ENCODE peak calls at places on chromosome 7, in six cellular contexts. One of them, this sample, is unnamed.

GRCh38 chr7:81629702-81630101 is 140.1 kb downstream of the HGF start:
- DNase-seq in NCI-H1417: no peak
- DNase-seq in activated effector memory CD4-positive, alpha-beta T cell treated with anti-CD3 and anti-CD28 coated beads, Interleukin-2, amount 50 U/mL, for 16 hours: no peak
- DNase-seq in GM12891: no peak
- DNase-seq in RCC 7860: no peak
- DNase-seq in hypothalamus: no peak
- DNase-seq in this sample: no peak

GRCh38 chr7:2037805-2038635 is 194.7 kb downstream of the MAD1L1 start:
- DNase-seq in NCI-H1417: no peak
- DNase-seq in activated effector memory CD4-positive, alpha-beta T cell treated with anti-CD3 and anti-CD28 coated beads, Interleukin-2, amount 50 U/mL, for 16 hours: peak; percentile 58
- DNase-seq in GM12891: no peak
- DNase-seq in RCC 7860: no peak
- DNase-seq in hypothalamus: no peak
- DNase-seq in this sample: no peak

GRCh38 chr7:30463400-30464145 is 15.0 kb downstream of the NOD1 start:
- DNase-seq in NCI-H1417: no peak
- DNase-seq in activated effector memory CD4-positive, alpha-beta T cell treated with anti-CD3 and anti-CD28 coated beads, Interleukin-2, amount 50 U/mL, for 16 hours: peak; percentile 10
- DNase-seq in GM12891: no peak
- DNase-seq in RCC 7860: no peak
- DNase-seq in hypothalamus: no peak
- DNase-seq in this sample: no peak

GRCh38 chr7:30559566-30559965 is 35.1 kb upstream of the GARS1 start:
- DNase-seq in NCI-H1417: no peak
- DNase-seq in activated effector memory CD4-positive, alpha-beta T cell treated with anti-CD3 and anti-CD28 coated beads, Interleukin-2, amount 50 U/mL, for 16 hours: no peak
- DNase-seq in GM12891: no peak
- DNase-seq in RCC 7860: no peak
- DNase-seq in hypothalamus: no peak
- DNase-seq in this sample: no peak

GRCh38 chr7:55977831-55978230 is 13.4 kb downstream of the NIPSNAP2 start:
- DNase-seq in NCI-H1417: no peak
- DNase-seq in activated effector memory CD4-positive, alpha-beta T cell treated with anti-CD3 and anti-CD28 coated beads, Interleukin-2, amount 50 U/mL, for 16 hours: no peak
- DNase-seq in GM12891: no peak
- DNase-seq in RCC 7860: no peak
- DNase-seq in hypothalamus: no peak
- DNase-seq in this sample: peak; percentile 83

GRCh38 chr7:70415179-70415972 is 716.6 kb upstream of the GALNT17 start:
- DNase-seq in NCI-H1417: peak; percentile 34
- DNase-seq in activated effector memory CD4-positive, alpha-beta T cell treated with anti-CD3 and anti-CD28 coated beads, Interleukin-2, amount 50 U/mL, for 16 hours: no peak
- DNase-seq in GM12891: no peak
- DNase-seq in RCC 7860: no peak
- DNase-seq in hypothalamus: no peak
- DNase-seq in this sample: no peak

GRCh38 chr7:40598915-40599314 is 464.1 kb downstream of the SUGCT start:
- DNase-seq in NCI-H1417: no peak
- DNase-seq in activated effector memory CD4-positive, alpha-beta T cell treated with anti-CD3 and anti-CD28 coated beads, Interleukin-2, amount 50 U/mL, for 16 hours: no peak
- DNase-seq in GM12891: no peak
- DNase-seq in RCC 7860: no peak
- DNase-seq in hypothalamus: no peak
- DNase-seq in this sample: no peak

GRCh38 chr7:143504215-143504936 is 26.7 kb downstream of the TAS2R41 start:
- DNase-seq in NCI-H1417: no peak
- DNase-seq in activated effector memory CD4-positive, alpha-beta T cell treated with anti-CD3 and anti-CD28 coated beads, Interleukin-2, amount 50 U/mL, for 16 hours: no peak
- DNase-seq in GM12891: no peak
- DNase-seq in RCC 7860: no peak
- DNase-seq in hypothalamus: no peak
- DNase-seq in this sample: no peak

GRCh38 chr7:34158311-34158710 is 253.0 kb downstream of the BMPER start:
- DNase-seq in NCI-H1417: no peak
- DNase-seq in activated effector memory CD4-positive, alpha-beta T cell treated with anti-CD3 and anti-CD28 coated beads, Interleukin-2, amount 50 U/mL, for 16 hours: no peak
- DNase-seq in GM12891: no peak
- DNase-seq in RCC 7860: no peak
- DNase-seq in hypothalamus: no peak
- DNase-seq in this sample: peak; percentile 35

GRCh38 chr7:154699421-154699820 is 303.5 kb downstream of the PAXIP1 start:
- DNase-seq in NCI-H1417: no peak
- DNase-seq in activated effector memory CD4-positive, alpha-beta T cell treated with anti-CD3 and anti-CD28 coated beads, Interleukin-2, amount 50 U/mL, for 16 hours: no peak
- DNase-seq in GM12891: no peak
- DNase-seq in RCC 7860: peak; percentile 57
- DNase-seq in hypothalamus: no peak
- DNase-seq in this sample: no peak